ENCODE peak calls at places on chromosome 12, in ten cellular contexts. A is H9, F is hepatocyte, J is AG04450, Z is OCI-LY7, Y is brain microvascular endothelial cell, N is heart right ventricle, K is transverse colon, T is heart left ventricle, V is gastrocnemius medialis. R is an unnamed sample.

GRCh38 chr12:79927772-79928474 is 7.0 kb downstream of the PPP1R12A start:
- DNase-seq in A (no peak), F (no peak), J (no peak), Z (peak), Y (no peak), N (no peak), K (no peak), T (no peak), V (no peak), R (no peak)

GRCh38 chr12:48880647-48881046 is 15.0 kb upstream of the RND1 start:
- DNase-seq in A (no peak), F (no peak), J (no peak), Z (no peak), Y (no peak), N (no peak), K (no peak), T (no peak), V (no peak), R (no peak)

GRCh38 chr12:41190360-41190759 is 2.2 kb downstream of the PDZRN4 start:
- DNase-seq in A (peak), F (peak), J (no peak), Z (no peak), Y (peak), N (no peak), K (no peak), T (no peak), V (no peak), R (no peak)

GRCh38 chr12:44748950-44749468 is 127.1 kb downstream of the NELL2 start:
- DNase-seq in A (no peak), F (no peak), J (no peak), Z (no peak), Y (no peak), N (no peak), K (no peak), T (no peak), V (no peak), R (no peak)

GRCh38 chr12:115998119-115998633 is 279.3 kb downstream of the MED13L start:
- DNase-seq in A (peak), F (peak), J (peak), Z (peak), Y (peak), N (no peak), K (peak), T (no peak), V (no peak), R (no peak)

GRCh38 chr12:2401040-2401439 is 348.3 kb downstream of the CACNA1C start:
- DNase-seq in A (no peak), F (no peak), J (no peak), Z (no peak), Y (no peak), N (no peak), K (no peak), T (no peak), V (no peak), R (no peak)

GRCh38 chr12:28023156-28023887 is 50.8 kb upstream of the PTHLH start:
- DNase-seq in A (no peak), F (no peak), J (peak), Z (no peak), Y (peak), N (no peak), K (no peak), T (no peak), V (no peak), R (no peak)

GRCh38 chr12:38123566-38124246 is 192.9 kb upstream of the ALG10B start:
- DNase-seq in A (no peak), F (no peak), J (no peak), Z (peak), Y (no peak), N (no peak), K (no peak), T (no peak), V (no peak), R (no peak)

GRCh38 chr12:27164330-27165045 is 79.6 kb upstream of the STK38L start:
- DNase-seq in A (no peak), F (no peak), J (no peak), Z (no peak), Y (no peak), N (no peak), K (no peak), T (no peak), V (no peak), R (no peak)

GRCh38 chr12:124616394-124617343 is 49.3 kb upstream of the NCOR2 start:
- DNase-seq in A (no peak), F (no peak), J (no peak), Z (no peak), Y (no peak), N (no peak), K (no peak), T (no peak), V (no peak), R (no peak)

GRCh38 chr12:132218519-132218860 is 74.2 kb downstream of the NOC4L start:
- DNase-seq in A (no peak), F (no peak), J (no peak), Z (no peak), Y (no peak), N (no peak), K (no peak), T (no peak), V (no peak), R (no peak)

GRCh38 chr12:132218915-132219314 is 74.7 kb downstream of the NOC4L start:
- DNase-seq in A (peak), F (no peak), J (no peak), Z (peak), Y (no peak), N (no peak), K (no peak), T (no peak), V (no peak), R (no peak)

GRCh38 chr12:132217800-132218518 is 73.7 kb downstream of the NOC4L start:
- DNase-seq in A (no peak), F (no peak), J (no peak), Z (no peak), Y (no peak), N (no peak), K (no peak), T (no peak), V (no peak), R (no peak)

GRCh38 chr12:132217371-132217770 is 73.1 kb downstream of the NOC4L start:
- DNase-seq in A (no peak), F (no peak), J (no peak), Z (no peak), Y (no peak), N (no peak), K (no peak), T (no peak), V (no peak), R (no peak)

GRCh38 chr12:132219323-132219722 is 75.1 kb downstream of the NOC4L start:
- DNase-seq in A (no peak), F (no peak), J (no peak), Z (no peak), Y (no peak), N (no peak), K (no peak), T (no peak), V (no peak), R (no peak)
- TF ChIP-seq CTCF in A (no peak), F (no peak), J (no peak), Z (no peak), Y (no peak), N (no peak), K (no peak), T (no peak), V (no peak), R (no peak)

GRCh38 chr12:15184484-15184883 is 36.7 kb downstream of the RERG start:
- DNase-seq in A (no peak), F (no peak), J (no peak), Z (no peak), Y (no peak), N (no peak), K (no peak), T (no peak), V (no peak), R (no peak)
- H3K27ac ChIP-seq in A (no peak), F (no peak), J (no peak), Z (no peak), Y (no peak), N (no peak), K (no peak), T (no peak), V (no peak), R (no peak)

GRCh38 chr12:130214686-130215370 is 52.6 kb downstream of the FZD10 start:
- DNase-seq in A (no peak), F (no peak), J (no peak), Z (no peak), Y (no peak), N (no peak), K (no peak), T (no peak), V (no peak), R (no peak)
- TF ChIP-seq CTCF in A (peak), F (no peak), J (no peak), Z (no peak), Y (no peak), N (no peak), K (no peak), T (no peak), V (no peak), R (no peak)

GRCh38 chr12:46414591-46415268 is 42.2 kb upstream of the SLC38A2 start:
- DNase-seq in A (no peak), F (no peak), J (no peak), Z (no peak), Y (no peak), N (no peak), K (no peak), T (no peak), V (no peak), R (no peak)
- H3K27ac ChIP-seq in A (no peak), F (no peak), J (no peak), Z (no peak), Y (no peak), N (no peak), K (no peak), T (no peak), V (no peak), R (no peak)

GRCh38 chr12:106001819-106002218 is 136.9 kb downstream of the NUAK1 start:
- DNase-seq in A (no peak), F (no peak), J (no peak), Z (no peak), Y (no peak), N (no peak), K (no peak), T (no peak), V (no peak), R (no peak)

GRCh38 chr12:106003297-106003696 is 135.5 kb downstream of the NUAK1 start:
- DNase-seq in A (no peak), F (no peak), J (no peak), Z (no peak), Y (no peak), N (no peak), K (no peak), T (no peak), V (no peak), R (no peak)

GRCh38 chr12:106004289-106004688 is 134.5 kb downstream of the NUAK1 start:
- DNase-seq in A (no peak), F (no peak), J (no peak), Z (no peak), Y (no peak), N (no peak), K (no peak), T (no peak), V (no peak), R (no peak)

GRCh38 chr12:106010746-106011145 is 128.0 kb downstream of the NUAK1 start:
- DNase-seq in A (no peak), F (no peak), J (no peak), Z (no peak), Y (no peak), N (no peak), K (no peak), T (no peak), V (no peak), R (no peak)

GRCh38 chr12:106006940-106007339 is 131.8 kb downstream of the NUAK1 start:
- DNase-seq in A (no peak), F (no peak), J (no peak), Z (no peak), Y (no peak), N (no peak), K (no peak), T (no peak), V (no peak), R (no peak)
- TF ChIP-seq CTCF in A (no peak), F (no peak), J (no peak), Z (no peak), Y (no peak), N (no peak), K (no peak), T (no peak), V (no peak), R (no peak)

GRCh38 chr12:120254809-120255208 is 10.7 kb downstream of the PXN start:
- DNase-seq in A (peak), F (no peak), J (no peak), Z (no peak), Y (no peak), N (peak), K (no peak), T (no peak), V (no peak), R (no peak)
- H3K27ac ChIP-seq in A (no peak), F (no peak), J (no peak), Z (no peak), Y (no peak), N (peak), K (peak), T (peak), V (peak), R (peak)

GRCh38 chr12:113322353-113322752 is 12.6 kb downstream of the SLC8B1 start:
- DNase-seq in A (no peak), F (no peak), J (peak), Z (no peak), Y (peak), N (no peak), K (no peak), T (no peak), V (no peak), R (no peak)
- TF ChIP-seq CTCF in A (no peak), F (no peak), J (no peak), Z (no peak), Y (no peak), N (no peak), K (no peak), T (no peak), V (no peak), R (no peak)

GRCh38 chr12:51390457-51391046 is 654 bp downstream of the GALNT6 start:
- DNase-seq in A (no peak), F (no peak), J (no peak), Z (no peak), Y (no peak), N (no peak), K (no peak), T (no peak), V (no peak), R (no peak)

GRCh38 chr12:51388826-51389225 is 2.4 kb downstream of the GALNT6 start:
- DNase-seq in A (no peak), F (no peak), J (no peak), Z (no peak), Y (no peak), N (no peak), K (no peak), T (no peak), V (no peak), R (no peak)

GRCh38 chr12:51389302-51389999 is 1.8 kb downstream of the GALNT6 start:
- DNase-seq in A (no peak), F (no peak), J (peak), Z (no peak), Y (no peak), N (no peak), K (peak), T (no peak), V (no peak), R (no peak)

GRCh38 chr12:51392556-51393237 is 1.5 kb upstream of the GALNT6 start:
- DNase-seq in A (peak), F (peak), J (no peak), Z (no peak), Y (no peak), N (no peak), K (peak), T (no peak), V (no peak), R (no peak)

GRCh38 chr12:51391047-51391837 is at the start of gene GALNT6:
- DNase-seq in A (peak), F (peak), J (no peak), Z (peak), Y (no peak), N (peak), K (peak), T (peak), V (no peak), R (no peak)
- H3K27ac ChIP-seq in A (no peak), F (peak), J (peak), Z (no peak), Y (no peak), N (no peak), K (peak), T (no peak), V (no peak), R (no peak)

GRCh38 chr12:128534906-128535305 is 267.9 kb downstream of the TMEM132C start:
- DNase-seq in A (no peak), F (no peak), J (no peak), Z (peak), Y (no peak), N (no peak), K (no peak), T (no peak), V (no peak), R (no peak)

GRCh38 chr12:128531153-128531552 is 264.2 kb downstream of the TMEM132C start:
- DNase-seq in A (no peak), F (peak), J (no peak), Z (peak), Y (no peak), N (no peak), K (no peak), T (no peak), V (no peak), R (no peak)
- TF ChIP-seq CTCF in A (peak), F (peak), J (no peak), Z (peak), Y (no peak), N (no peak), K (peak), T (no peak), V (no peak), R (no peak)

DNA sequence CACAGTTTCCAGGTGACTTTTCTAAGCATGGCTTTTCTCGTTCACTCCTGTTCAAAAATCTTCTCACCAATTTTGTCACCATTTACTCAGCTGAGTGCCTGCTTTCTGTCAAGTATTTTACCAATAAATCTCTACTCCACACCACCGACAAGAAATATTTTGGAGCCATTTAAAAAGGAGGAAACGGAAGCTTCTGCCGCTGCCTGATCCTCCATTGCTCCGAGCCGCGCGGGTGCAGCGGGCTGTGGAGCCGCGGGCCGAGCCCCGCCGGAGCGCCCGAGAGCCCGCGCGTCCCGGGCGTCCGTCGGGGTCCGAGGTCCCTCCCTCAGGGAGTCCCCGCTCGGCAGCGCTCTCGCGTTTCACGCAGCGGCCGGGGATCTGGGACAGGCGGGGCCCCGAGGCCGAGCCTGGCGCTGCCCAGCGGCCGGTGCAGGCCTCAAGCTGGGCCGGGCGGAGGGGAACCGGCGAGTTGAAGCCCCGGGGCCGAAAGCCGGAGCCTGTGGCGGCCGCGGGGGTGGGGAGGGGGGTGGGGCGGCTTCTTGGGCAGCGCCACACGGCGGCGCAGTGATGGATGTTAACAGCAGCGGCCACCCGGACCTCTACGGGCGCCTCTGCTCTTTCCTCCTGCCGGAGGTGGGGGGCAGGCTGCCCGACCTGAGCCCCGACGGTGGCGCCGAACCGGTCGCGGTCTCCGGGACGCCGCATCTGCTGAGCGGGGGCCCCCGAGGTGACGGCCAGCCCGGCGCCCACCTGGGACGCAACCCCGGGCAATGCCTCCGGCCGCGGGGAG is 1.1 kb upstream of the HEBP1 start:
- DNase-seq in A (peak), F (peak), J (no peak), Z (peak), Y (no peak), N (peak), K (peak), T (peak), V (peak), R (peak)
- H3K27ac ChIP-seq in A (no peak), F (peak), J (peak), Z (no peak), Y (peak), N (peak), K (peak), T (peak), V (peak), R (peak)

R was measured in lung.